ENCODE peak calls at places on chromosomes 12 and 14, in nine cellular contexts. O is NCI-H187; K is Caki2; V is HTR-8/SVneo; J is stimulated activated CD4-positive, alpha-beta T cell treated with anti-CD3 and anti-CD28 coated beads, TNF-alpha, amount 100 ng/mL, for 48 hours; D is nephron progenitor cell; N is immature natural killer cell; B is endothelial cell of umbilical vein; Z is uterus. X is an unnamed sample.

GRCh38 chr14:24172261-24172860 is 481 bp downstream of the REC8 start:
- DNase-seq in V (no peak), K (no peak), J (no peak), B (no peak), D (no peak), Z (no peak), N (no peak), O (no peak), X (no peak)

GRCh38 chr12:15788266-15789214 is 648 bp downstream of the EPS8 start:
- DNase-seq in V (peak; percentile 4), K (peak; percentile 71), O (peak; percentile 68), N (no peak), D (peak; percentile 30), Z (peak; percentile 62), B (peak; percentile 53), J (no peak), X (no peak)

GRCh38 chr14:50082308-50082742 is 34.0 kb downstream of the VCPKMT start:
- DNase-seq in N (peak; percentile 84), O (no peak), D (no peak), V (no peak), J (no peak), B (no peak), K (no peak), Z (no peak), X (no peak)

GRCh38 chr14:53260286-53260685 is 107.2 kb upstream of the DDHD1 start:
- DNase-seq in K (no peak), J (no peak), Z (no peak), V (no peak), O (no peak), N (no peak), B (no peak), D (no peak), X (no peak)

GRCh38 chr12:107670999-107671643 is 14.5 kb upstream of the PWP1 start:
- DNase-seq in V (no peak), K (no peak), Z (no peak), B (peak; percentile 35), D (peak; percentile 49), N (peak; percentile 11), O (peak; percentile 26), J (no peak), X (no peak)

GRCh38 chr12:14514154-14514842 is 53.4 kb downstream of the PLBD1 start:
- DNase-seq in B (no peak), D (no peak), Z (no peak), O (no peak), N (no peak), V (peak; percentile 2), K (no peak), J (no peak), X (peak; percentile 5)

GRCh38 chr12:51972849-51973273 is 21.4 kb downstream of the ACVR1B start:
- DNase-seq in D (no peak), N (peak; percentile 74), V (no peak), Z (peak; percentile 63), K (peak; percentile 40), O (no peak), J (peak; percentile 49), B (peak; percentile 97), X (no peak)

GRCh38 chr12:65508281-65509035 is 230.0 kb downstream of the MSRB3 start:
- DNase-seq in D (no peak), Z (no peak), B (no peak), J (no peak), N (no peak), K (no peak), O (no peak), V (no peak), X (no peak)

GRCh38 chr14:29078810-29079522 is 312.4 kb downstream of the FOXG1 start:
- DNase-seq in K (no peak), J (no peak), O (no peak), D (no peak), N (no peak), V (no peak), B (no peak), Z (no peak), X (no peak)

GRCh38 chr14:55976619-55977018 is 141.6 kb upstream of the PELI2 start:
- DNase-seq in D (no peak), K (no peak), Z (no peak), B (peak; percentile 39), N (no peak), J (no peak), O (no peak), V (no peak), X (no peak)

GRCh38 chr12:112851024-112851777 is 55.6 kb upstream of the OAS1 start:
- DNase-seq in Z (no peak), K (no peak), J (no peak), D (no peak), N (no peak), B (no peak), V (no peak), O (no peak), X (no peak)

GRCh38 chr12:88544991-88545684 is 35.1 kb downstream of the KITLG start:
- DNase-seq in D (no peak), O (no peak), K (no peak), N (no peak), V (no peak), B (no peak), Z (no peak), J (no peak), X (no peak)

GRCh38 chr12:21773263-21773741 is 1.2 kb downstream of the KCNJ8 start:
- DNase-seq in B (no peak), D (peak; percentile 65), V (no peak), J (no peak), O (no peak), N (no peak), Z (peak; percentile 64), K (no peak), X (no peak)

GRCh38 chr12:54549774-54550451 is 512 bp downstream of the PDE1B start:
- DNase-seq in B (peak; percentile 2), O (no peak), N (peak; percentile 5), Z (no peak), J (peak; percentile 55), K (no peak), D (no peak), V (no peak), X (no peak)

GRCh38 chr14:24804813-24805212 is 170.8 kb upstream of the GZMB start:
- DNase-seq in V (no peak), D (no peak), J (no peak), B (no peak), Z (no peak), N (no peak), K (no peak), O (no peak), X (no peak)

GRCh38 chr12:11689591-11690158 is 40.2 kb downstream of the ETV6 start:
- DNase-seq in O (peak; percentile 22), D (no peak), J (no peak), Z (no peak), N (no peak), K (no peak), B (no peak), V (no peak), X (no peak)

GRCh38 chr12:106304001-106304421 is 1.5 kb downstream of the TCP11L2 start:
- DNase-seq in D (peak; percentile 8), V (no peak), Z (peak; percentile 24), J (no peak), K (no peak), B (no peak), O (peak; percentile 53), N (no peak), X (no peak)

GRCh38 chr12:125533434-125534029 is 468.3 kb downstream of the AACS start:
- DNase-seq in Z (no peak), D (peak; percentile 88), K (peak; percentile 12), B (no peak), J (peak; percentile 1), O (no peak), V (peak; percentile 14), N (no peak), X (peak; percentile 11)

GRCh38 chr12:53675701-53676607 is at the start of gene ATP5MC2:
- DNase-seq in O (peak; percentile 99), N (peak; percentile 97), K (peak; percentile 99), D (peak; percentile 97), Z (peak; percentile 97), B (peak; percentile 100), V (peak; percentile 98), J (peak; percentile 97), X (peak; percentile 98)

GRCh38 chr14:70881549-70882174 is 25.6 kb upstream of the PCNX1 start:
- DNase-seq in O (no peak), K (no peak), D (no peak), N (no peak), J (no peak), Z (no peak), V (no peak), B (no peak), X (no peak)

GRCh38 chr12:108299980-108300696 is 39.0 kb downstream of the CMKLR1 start:
- DNase-seq in D (no peak), O (no peak), B (no peak), K (no peak), N (no peak), Z (no peak), V (no peak), J (no peak), X (no peak)

GRCh38 chr14:90288646-90289355 is 32.4 kb downstream of the PSMC1 start:
- DNase-seq in B (peak; percentile 68), N (peak; percentile 29), O (no peak), K (no peak), Z (no peak), D (no peak), V (no peak), J (no peak), X (peak; percentile 54)

GRCh38 chr14:96077983-96078686 is 39.0 kb downstream of the C14orf132 start:
- DNase-seq in Z (no peak), B (no peak), D (no peak), N (no peak), V (no peak), K (no peak), J (no peak), O (no peak), X (no peak)

GRCh38 chr14:74950795-74951442 is 4.5 kb downstream of the PGF start:
- DNase-seq in D (no peak), K (peak; percentile 29), O (no peak), N (no peak), V (no peak), B (no peak), J (no peak), Z (no peak), X (no peak)

X was measured in GM18507.